ENCODE peak calls at places on chromosomes 1 and 21, in seven cellular contexts. S, I, G, M, R, Z and E are unnamed samples.

GRCh38 chr1:226763741-226764264 is 24.7 kb upstream of the ITPKB start:
- DNase-seq in G (peak), R (peak), Z (no peak), S (no peak), I (peak), M (peak), E (peak)

GRCh38 chr1:86757272-86757984 is 53.1 kb downstream of the SH3GLB1 start:
- DNase-seq in G (peak), S (no peak), Z (no peak), I (no peak), R (no peak), M (no peak), E (no peak)

GRCh38 chr1:2228684-2229031 is 539 bp downstream of the SKI start:
- DNase-seq in G (no peak), R (no peak), I (no peak), M (no peak), S (no peak), Z (no peak), E (no peak)

GRCh38 chr1:57623039-57623790 is 199.4 kb upstream of the DAB1 start:
- DNase-seq in S (no peak), G (peak), I (peak), Z (peak), M (peak), R (no peak), E (peak)

GRCh38 chr1:3352952-3353331 is 101.5 kb upstream of the ARHGEF16 start:
- DNase-seq in R (no peak), G (no peak), S (no peak), M (no peak), Z (no peak), I (no peak), E (no peak)

GRCh38 chr1:241118049-241118448 is 239.0 kb downstream of the RGS7 start:
- DNase-seq in M (no peak), Z (no peak), S (no peak), R (no peak), G (no peak), I (no peak), E (no peak)

GRCh38 chr1:222167111-222167510 is 380.8 kb downstream of the HHIPL2 start:
- DNase-seq in R (peak), S (peak), M (peak), I (peak), G (peak), Z (peak), E (peak)

GRCh38 chr1:64679177-64679576 is 65.7 kb upstream of the RAVER2 start:
- DNase-seq in R (no peak), S (no peak), Z (no peak), I (no peak), M (no peak), G (no peak), E (no peak)

GRCh38 chr1:175043824-175044223 is 20.6 kb upstream of the MRPS14 start:
- DNase-seq in M (no peak), G (no peak), R (no peak), Z (no peak), S (peak), I (no peak), E (no peak)

GRCh38 chr1:39043513-39043912 is 17.4 kb downstream of the NDUFS5 start:
- DNase-seq in R (no peak), Z (no peak), G (no peak), M (no peak), I (no peak), S (no peak), E (no peak)

DNA sequence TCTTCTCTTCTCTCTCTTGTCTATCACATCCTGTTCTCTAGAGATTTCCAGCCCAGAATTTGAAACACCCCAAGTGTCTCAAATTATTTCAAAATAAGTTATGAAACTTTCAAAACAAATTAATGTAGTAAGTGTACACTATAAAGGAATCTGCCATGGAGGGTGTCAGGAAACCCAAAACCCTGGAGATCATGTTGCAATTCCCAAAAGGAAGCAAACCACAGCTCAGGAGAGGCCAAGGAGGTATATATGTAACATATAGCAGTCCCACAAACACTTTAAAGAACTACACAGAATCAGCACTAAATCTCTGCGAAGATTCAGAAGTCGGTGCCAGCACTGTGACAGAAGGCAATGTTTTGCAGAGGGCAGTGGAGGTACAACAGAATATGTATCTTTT is 26.6 kb downstream of the PTPN14 start:
- DNase-seq in R (no peak), M (no peak), G (no peak), S (no peak), Z (no peak), I (no peak), E (no peak)
- H3K4me2 ChIP-seq in R (no peak), M (peak), G (peak), S (no peak), Z (no peak), I (no peak), E (no peak)

GRCh38 chr21:36461277-36461917 is 18.5 kb downstream of the CLDN14 start:
- DNase-seq in Z (no peak), S (no peak), G (no peak), R (no peak), I (no peak), M (no peak), E (no peak)

GRCh38 chr21:36463204-36463603 is 16.7 kb downstream of the CLDN14 start:
- DNase-seq in I (no peak), Z (no peak), M (no peak), R (no peak), G (no peak), S (no peak), E (no peak)

GRCh38 chr21:36461918-36462486 is 17.9 kb downstream of the CLDN14 start:
- DNase-seq in I (no peak), S (no peak), G (no peak), R (peak), Z (no peak), M (no peak), E (no peak)

GRCh38 chr21:36459098-36459497 is 20.8 kb downstream of the CLDN14 start:
- DNase-seq in I (no peak), Z (no peak), R (no peak), G (no peak), M (no peak), S (no peak), E (no peak)

DNA sequence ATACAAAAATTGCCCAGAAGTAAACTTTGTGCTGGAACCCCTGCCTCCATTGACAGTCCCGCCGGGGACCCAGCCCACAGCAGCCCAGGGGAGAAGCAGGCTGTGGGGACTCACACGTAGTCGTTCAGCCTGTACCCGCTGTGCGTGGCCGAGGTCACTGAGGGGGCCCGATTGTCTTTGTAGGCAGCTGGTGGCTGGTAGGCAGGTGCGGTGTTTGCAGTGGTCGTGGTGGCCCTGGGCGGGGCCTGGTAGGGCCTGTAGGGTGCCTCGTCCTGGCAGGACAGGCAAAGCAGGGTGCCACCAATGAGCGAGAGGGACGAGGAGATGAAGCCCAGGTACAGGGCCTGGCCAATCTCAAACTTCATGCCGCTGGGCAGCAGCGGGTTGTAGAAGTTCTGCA is 19.1 kb downstream of the CLDN14 start:
- DNase-seq in M (no peak), S (no peak), G (no peak), R (no peak), Z (no peak), I (no peak), E (no peak)
- H3K23ac ChIP-seq in M (no peak), S (peak), G (no peak), R (no peak), Z (no peak), I (no peak), E (no peak)

GRCh38 chr1:15186846-15187151 is 33.3 kb downstream of the TMEM51 start:
- DNase-seq in G (no peak), R (no peak), S (no peak), I (peak), Z (peak), M (peak), E (no peak)

GRCh38 chr1:15188678-15189077 is 35.1 kb downstream of the TMEM51 start:
- DNase-seq in S (no peak), G (peak), M (peak), R (no peak), I (no peak), Z (no peak), E (no peak)

GRCh38 chr1:15188145-15188544 is 34.6 kb downstream of the TMEM51 start:
- DNase-seq in Z (no peak), M (no peak), I (peak), G (no peak), R (no peak), S (no peak), E (no peak)

GRCh38 chr1:15186073-15186845 is 32.7 kb downstream of the TMEM51 start:
- DNase-seq in I (no peak), S (no peak), R (no peak), Z (no peak), M (no peak), G (no peak), E (no peak)

GRCh38 chr1:15187175-15187810 is 33.7 kb downstream of the TMEM51 start:
- DNase-seq in Z (no peak), S (no peak), I (no peak), M (peak), G (no peak), R (no peak), E (no peak)
- H3K4me2 ChIP-seq in Z (peak), S (no peak), I (no peak), M (no peak), G (no peak), R (peak), E (no peak)

GRCh38 chr21:25402134-25402957 is 204.9 kb downstream of the MRPL39 start:
- DNase-seq in Z (no peak), R (no peak), S (no peak), M (no peak), I (no peak), G (no peak), E (no peak)
- H3K23ac ChIP-seq in Z (no peak), R (no peak), S (no peak), M (no peak), I (no peak), G (no peak), E (no peak)